ENCODE peak calls at places on chromosomes 11 and 22, in eight cellular contexts. O is NCI-H524; J is stimulated activated CD4-positive, alpha-beta T cell treated with anti-CD3 and anti-CD28 coated beads, Interleukin-4, amount 100 ng/mL, for 24 hours; C is Panc1; D is mesendoderm; H is SW480; G is RPMI7951; F is GM23248. A is an unnamed sample.

GRCh38 chr11:86143429-86144030 is 74.6 kb upstream of the PICALM start:
- DNase-seq in O (no peak), J (no peak), C (no peak), D (no peak), H (no peak), G (no peak), F (no peak), A (no peak)

GRCh38 chr11:19072464-19072863 is 11.9 kb upstream of the MRGPRX2 start:
- DNase-seq in O (no peak), J (no peak), C (no peak), D (no peak), H (no peak), G (no peak), F (no peak), A (no peak)

GRCh38 chr22:23509571-23510302 is 70.4 kb downstream of the IGLL1 start:
- DNase-seq in O (no peak), J (no peak), C (no peak), D (peak; percentile 96), H (no peak), G (peak; percentile 66), F (peak; percentile 20), A (peak; percentile 19)

GRCh38 chr11:4637662-4638047 is 378 bp downstream of the OR51D1 start:
- DNase-seq in O (no peak), J (no peak), C (no peak), D (no peak), H (no peak), G (no peak), F (no peak), A (no peak)

GRCh38 chr11:75078233-75078632 is 18.4 kb downstream of the OR2AT4 start:
- DNase-seq in O (no peak), J (no peak), C (no peak), D (peak; percentile 85), H (peak; percentile 5), G (peak; percentile 8), F (peak; percentile 21), A (peak; percentile 16)

GRCh38 chr22:27214691-27215090 is 557.3 kb downstream of the MIAT start:
- DNase-seq in O (no peak), J (no peak), C (no peak), D (no peak), H (no peak), G (no peak), F (no peak), A (no peak)

GRCh38 chr11:60872124-60872951 is 5.0 kb downstream of the ZP1 start:
- DNase-seq in O (no peak), J (no peak), C (no peak), D (no peak), H (no peak), G (peak; percentile 78), F (peak; percentile 77), A (no peak)

GRCh38 chr11:69864930-69865661 is 45.9 kb upstream of the FGF3 start:
- DNase-seq in O (no peak), J (no peak), C (no peak), D (no peak), H (no peak), G (no peak), F (no peak), A (no peak)

GRCh38 chr11:1749787-1750351 is 526 bp downstream of the IFITM10 start:
- DNase-seq in O (no peak), J (no peak), C (no peak), D (no peak), H (peak; percentile 88), G (peak; percentile 93), F (peak; percentile 98), A (peak; percentile 48)

GRCh38 chr11:72350752-72351151 is 83.6 kb downstream of the CLPB start:
- DNase-seq in O (no peak), J (no peak), C (no peak), D (no peak), H (no peak), G (no peak), F (no peak), A (no peak)

GRCh38 chr22:20550057-20550817 is 42.8 kb downstream of the MED15 start:
- DNase-seq in O (no peak), J (no peak), C (no peak), D (no peak), H (no peak), G (no peak), F (peak; percentile 55), A (no peak)

GRCh38 chr11:85755285-85755684 is 55.7 kb downstream of the SYTL2 start:
- DNase-seq in O (no peak), J (no peak), C (no peak), D (no peak), H (no peak), G (no peak), F (no peak), A (no peak)

GRCh38 chr11:94563176-94563847 is 3.9 kb upstream of the PIWIL4 start:
- DNase-seq in O (no peak), J (no peak), C (peak; percentile 47), D (peak; percentile 67), H (peak; percentile 30), G (peak; percentile 74), F (peak; percentile 90), A (peak; percentile 28)

GRCh38 chr11:65506770-65507485 is 8.1 kb downstream of the MALAT1 start:
- DNase-seq in O (peak; percentile 55), J (peak; percentile 48), C (peak; percentile 93), D (peak; percentile 95), H (peak; percentile 92), G (peak; percentile 58), F (peak; percentile 85), A (no peak)

GRCh38 chr22:19853058-19853878 is 1.4 kb downstream of the GNB1L start:
- DNase-seq in O (no peak), J (no peak), C (no peak), D (no peak), H (no peak), G (no peak), F (no peak), A (no peak)

GRCh38 chr11:62934496-62934785 is 13.3 kb upstream of the CHRM1 start:
- DNase-seq in O (no peak), J (no peak), C (no peak), D (no peak), H (no peak), G (no peak), F (no peak), A (no peak)

GRCh38 chr11:65862941-65863888 is 3.0 kb downstream of the MUS81 start:
- DNase-seq in O (no peak), J (no peak), C (no peak), D (no peak), H (no peak), G (no peak), F (no peak), A (no peak)

GRCh38 chr22:50019316-50019715 is 6.8 kb upstream of the IL17REL start:
- DNase-seq in O (no peak), J (no peak), C (no peak), D (no peak), H (no peak), G (no peak), F (no peak), A (no peak)

GRCh38 chr11:29913352-29913751 is 103.5 kb downstream of the KCNA4 start:
- DNase-seq in O (no peak), J (no peak), C (no peak), D (no peak), H (peak; percentile 82), G (no peak), F (no peak), A (no peak)

GRCh38 chr22:33248927-33249326 is 190.7 kb upstream of the SYN3 start:
- DNase-seq in O (no peak), J (no peak), C (no peak), D (no peak), H (no peak), G (no peak), F (no peak), A (no peak)

GRCh38 chr22:44667829-44668189 is 34.2 kb upstream of the PRR5 start:
- DNase-seq in O (no peak), J (peak; percentile 55), C (no peak), D (no peak), H (no peak), G (no peak), F (peak; percentile 49), A (no peak)

GRCh38 chr22:17774206-17774927 is at the start of gene BID:
- DNase-seq in O (no peak), J (peak; percentile 28), C (no peak), D (no peak), H (no peak), G (peak; percentile 25), F (peak; percentile 71), A (no peak)

GRCh38 chr11:20022363-20023081 is 137.8 kb downstream of the DBX1 start:
- DNase-seq in O (no peak), J (no peak), C (no peak), D (peak; percentile 97), H (no peak), G (peak; percentile 54), F (no peak), A (no peak)

GRCh38 chr11:17021550-17021949 is 7.3 kb upstream of the PLEKHA7 start:
- DNase-seq in O (no peak), J (no peak), C (no peak), D (peak; percentile 82), H (no peak), G (peak; percentile 46), F (no peak), A (peak; percentile 53)

GRCh38 chr11:96207459-96208449 is 135.2 kb downstream of the MAML2 start:
- DNase-seq in O (no peak), J (no peak), C (no peak), D (peak; percentile 67), H (peak; percentile 70), G (peak; percentile 40), F (peak; percentile 8), A (peak; percentile 77)

GRCh38 chr22:17411213-17411612 is 42.0 kb downstream of the CECR2 start:
- DNase-seq in O (peak; percentile 92), J (no peak), C (no peak), D (no peak), H (no peak), G (no peak), F (no peak), A (no peak)

GRCh38 chr22:44845796-44846720 is 93.7 kb downstream of the ARHGAP8 start:
- DNase-seq in O (no peak), J (no peak), C (no peak), D (no peak), H (no peak), G (no peak), F (no peak), A (no peak)

GRCh38 chr11:66317766-66318575 is 1.1 kb upstream of the CD248 start:
- DNase-seq in O (no peak), J (no peak), C (no peak), D (peak; percentile 80), H (no peak), G (peak; percentile 80), F (peak; percentile 92), A (no peak)

GRCh38 chr11:2689551-2690260 is 10.1 kb downstream of the KCNQ1OT1 start:
- DNase-seq in O (no peak), J (no peak), C (no peak), D (no peak), H (no peak), G (no peak), F (no peak), A (no peak)